ENCODE peak calls at places on chromosomes 5 and 9, in six cellular contexts. G is bronchial epithelial cell, K is COLO829, S is PC-9, I is neural crest cell, Z is NCI-H1436. W is an unnamed sample.

GRCh38 chr5:77957516-77957915 is 181.4 kb upstream of the TBCA start:
- DNase-seq in G (no peak), K (no peak), S (no peak), I (peak), Z (no peak), W (no peak)

GRCh38 chr9:131257266-131258025 is 18.9 kb downstream of the FAM78A start:
- DNase-seq in G (no peak), K (no peak), S (no peak), I (no peak), Z (no peak), W (no peak)

GRCh38 chr9:121353246-121353975 is 16.6 kb downstream of the STOM start:
- DNase-seq in G (no peak), K (no peak), S (no peak), I (no peak), Z (no peak), W (no peak)

GRCh38 chr5:111776903-111777302 is 19.9 kb upstream of the NREP start:
- DNase-seq in G (no peak), K (no peak), S (no peak), I (no peak), Z (no peak), W (no peak)

GRCh38 chr5:110815916-110816605 is 77.3 kb downstream of the SLC25A46 start:
- DNase-seq in G (peak), K (no peak), S (no peak), I (no peak), Z (no peak), W (no peak)

GRCh38 chr5:171966270-171966669 is 40.2 kb downstream of the FBXW11 start:
- DNase-seq in G (no peak), K (no peak), S (no peak), I (no peak), Z (no peak), W (no peak)

GRCh38 chr9:92715488-92716231 is 45.7 kb upstream of the IPPK start:
- DNase-seq in G (peak), K (no peak), S (no peak), I (no peak), Z (no peak), W (no peak)

GRCh38 chr5:166617507-166617906 is 1673.9 kb upstream of the WWC1 start:
- DNase-seq in G (no peak), K (no peak), S (no peak), I (no peak), Z (no peak), W (no peak)

GRCh38 chr9:131481441-131482342 is 21.0 kb upstream of the POMT1 start:
- DNase-seq in G (no peak), K (no peak), S (no peak), I (no peak), Z (no peak), W (no peak)

GRCh38 chr5:109880907-109881685 is 191.4 kb downstream of the MAN2A1 start:
- DNase-seq in G (no peak), K (no peak), S (no peak), I (no peak), Z (peak), W (no peak)

GRCh38 chr9:19690128-19690527 is 98.7 kb downstream of the SLC24A2 start:
- DNase-seq in G (peak), K (no peak), S (no peak), I (no peak), Z (no peak), W (no peak)

GRCh38 chr9:4117835-4118610 is 181.8 kb downstream of the GLIS3 start:
- DNase-seq in G (no peak), K (peak), S (no peak), I (peak), Z (peak), W (no peak)

GRCh38 chr5:6708814-6709213 is 4.4 kb upstream of the TENT4A start:
- DNase-seq in G (no peak), K (no peak), S (no peak), I (no peak), Z (no peak), W (no peak)

GRCh38 chr5:61809651-61810050 is 477.6 kb downstream of the ZSWIM6 start:
- DNase-seq in G (peak), K (no peak), S (no peak), I (no peak), Z (peak), W (no peak)

GRCh38 chr9:34771023-34771422 is 61.1 kb upstream of the CCL21 start:
- DNase-seq in G (peak), K (no peak), S (peak), I (no peak), Z (no peak), W (no peak)

GRCh38 chr5:68339921-68340321 is 124.4 kb downstream of the PIK3R1 start:
- DNase-seq in G (no peak), K (no peak), S (no peak), I (no peak), Z (no peak), W (no peak)

GRCh38 chr5:8770431-8770830 is 775.4 kb downstream of the SEMA5A start:
- DNase-seq in G (peak), K (no peak), S (no peak), I (no peak), Z (no peak), W (no peak)

GRCh38 chr5:38642194-38642987 is 85.9 kb upstream of the LIFR start:
- DNase-seq in G (no peak), K (no peak), S (no peak), I (no peak), Z (no peak), W (no peak)

GRCh38 chr9:130680836-130681768 is 12.5 kb upstream of the EXOSC2 start:
- DNase-seq in G (peak), K (peak), S (peak), I (peak), Z (peak), W (peak)

GRCh38 chr5:73115399-73116051 is 4.8 kb upstream of the TMEM171 start:
- DNase-seq in G (peak), K (no peak), S (peak), I (no peak), Z (no peak), W (no peak)

GRCh38 chr5:108461628-108462367 is 79.9 kb upstream of the FBXL17 start:
- DNase-seq in G (peak), K (no peak), S (no peak), I (no peak), Z (no peak), W (no peak)

GRCh38 chr9:29213374-29214161 is 1640.3 kb upstream of the C9orf72 start:
- DNase-seq in G (no peak), K (peak), S (no peak), I (peak), Z (peak), W (peak)

GRCh38 chr5:141657937-141658545 is 6.8 kb upstream of the FCHSD1 start:
- DNase-seq in G (peak), K (no peak), S (peak), I (no peak), Z (no peak), W (no peak)

GRCh38 chr5:33227746-33228145 is 213.0 kb upstream of the TARS1 start:
- DNase-seq in G (no peak), K (no peak), S (no peak), I (no peak), Z (no peak), W (no peak)

GRCh38 chr9:686381-686813 is 155.1 kb upstream of the DMRT1 start:
- DNase-seq in G (peak), K (no peak), S (peak), I (no peak), Z (no peak), W (no peak)

GRCh38 chr5:54309751-54310432 is 481 bp downstream of the ARL15 start:
- DNase-seq in G (peak), K (no peak), S (no peak), I (peak), Z (no peak), W (no peak)

GRCh38 chr9:36815566-36816348 is 218.3 kb downstream of the PAX5 start:
- DNase-seq in G (no peak), K (no peak), S (no peak), I (no peak), Z (no peak), W (no peak)

GRCh38 chr9:121824651-121825480 is 173.4 kb downstream of the DAB2IP start:
- DNase-seq in G (no peak), K (no peak), S (no peak), I (no peak), Z (no peak), W (no peak)

GRCh38 chr5:38681024-38681805 is 124.8 kb upstream of the LIFR start:
- DNase-seq in G (no peak), K (no peak), S (no peak), I (no peak), Z (no peak), W (no peak)

GRCh38 chr9:122115176-122116035 is 22.3 kb upstream of the TTLL11 start:
- DNase-seq in G (no peak), K (no peak), S (no peak), I (no peak), Z (no peak), W (no peak)

GRCh38 chr5:131854134-131854533 is 57.3 kb upstream of the FNIP1 start:
- DNase-seq in G (peak), K (no peak), S (no peak), I (no peak), Z (no peak), W (no peak)

GRCh38 chr9:9950813-9951212 is 662.0 kb downstream of the PTPRD start:
- DNase-seq in G (no peak), K (no peak), S (no peak), I (no peak), Z (no peak), W (no peak)

GRCh38 chr9:8374471-8374870 is 574.9 kb upstream of the DMAC1 start:
- DNase-seq in G (no peak), K (no peak), S (no peak), I (no peak), Z (no peak), W (no peak)

GRCh38 chr5:163436515-163436914 is 880 bp upstream of the CCNG1 start:
- DNase-seq in G (no peak), K (no peak), S (no peak), I (no peak), Z (no peak), W (no peak)

GRCh38 chr9:76336027-76336426 is 58.2 kb downstream of the RFK start:
- DNase-seq in G (no peak), K (no peak), S (no peak), I (no peak), Z (no peak), W (no peak)

GRCh38 chr5:120405923-120406322 is 58.2 kb upstream of the PRR16 start:
- DNase-seq in G (peak), K (peak), S (no peak), I (no peak), Z (no peak), W (no peak)

GRCh38 chr9:125674981-125675973 is 31.7 kb downstream of the MAPKAP1 start:
- DNase-seq in G (peak), K (peak), S (peak), I (no peak), Z (no peak), W (no peak)